ENCODE peak calls at places on chromosomes 2 and 18, in nine cellular contexts. D, W, G, R, L, Z, B, S and J are unnamed samples.

GRCh38 chr18:41967680-41968079 is 12.6 kb downstream of the PIK3C3 start:
- DNase-seq in D (no peak), W (no peak), G (no peak), R (no peak), L (no peak), Z (no peak), B (no peak), S (no peak), J (no peak)

GRCh38 chr18:23239350-23239692 is 104.0 kb downstream of the CABLES1 start:
- DNase-seq in D (no peak), W (no peak), G (no peak), R (no peak), L (peak), Z (no peak), B (no peak), S (no peak), J (no peak)

GRCh38 chr2:135607561-135607960 is 76.3 kb downstream of the R3HDM1 start:
- DNase-seq in D (no peak), W (no peak), G (no peak), R (no peak), L (no peak), Z (peak), B (no peak), S (no peak), J (no peak)

GRCh38 chr2:126208266-126208665 is 447.7 kb upstream of the GYPC start:
- DNase-seq in D (no peak), W (no peak), G (no peak), R (no peak), L (no peak), Z (no peak), B (no peak), S (no peak), J (no peak)

GRCh38 chr2:46984034-46984433 is 68.4 kb upstream of the MCFD2 start:
- DNase-seq in D (no peak), W (no peak), G (no peak), R (no peak), L (peak), Z (no peak), B (peak), S (no peak), J (no peak)

GRCh38 chr2:30421551-30422436 is 25.3 kb upstream of the LCLAT1 start:
- DNase-seq in D (peak), W (no peak), G (peak), R (no peak), L (no peak), Z (peak), B (peak), S (peak), J (peak)

GRCh38 chr18:60668583-60668982 is 296.0 kb upstream of the MC4R start:
- DNase-seq in D (peak), W (peak), G (no peak), R (no peak), L (no peak), Z (no peak), B (no peak), S (no peak), J (no peak)

GRCh38 chr2:176122633-176123482 is at the start of gene HOXD9:
- DNase-seq in D (no peak), W (no peak), G (peak), R (no peak), L (no peak), Z (peak), B (no peak), S (no peak), J (peak)

GRCh38 chr18:27378396-27379094 is 193.4 kb upstream of the CHST9 start:
- DNase-seq in D (no peak), W (peak), G (no peak), R (no peak), L (no peak), Z (peak), B (no peak), S (peak), J (no peak)

GRCh38 chr2:9378433-9379371 is 44.6 kb downstream of the ITGB1BP1 start:
- DNase-seq in D (no peak), W (peak), G (no peak), R (no peak), L (no peak), Z (peak), B (no peak), S (peak), J (no peak)

GRCh38 chr2:149365826-149366583 is 35.6 kb downstream of the LYPD6 start:
- DNase-seq in D (no peak), W (peak), G (peak), R (peak), L (no peak), Z (peak), B (no peak), S (peak), J (no peak)

GRCh38 chr18:22422909-22423548 is 5.3 kb upstream of the CTAGE1 start:
- DNase-seq in D (no peak), W (peak), G (no peak), R (no peak), L (no peak), Z (peak), B (no peak), S (no peak), J (no peak)

DNA sequence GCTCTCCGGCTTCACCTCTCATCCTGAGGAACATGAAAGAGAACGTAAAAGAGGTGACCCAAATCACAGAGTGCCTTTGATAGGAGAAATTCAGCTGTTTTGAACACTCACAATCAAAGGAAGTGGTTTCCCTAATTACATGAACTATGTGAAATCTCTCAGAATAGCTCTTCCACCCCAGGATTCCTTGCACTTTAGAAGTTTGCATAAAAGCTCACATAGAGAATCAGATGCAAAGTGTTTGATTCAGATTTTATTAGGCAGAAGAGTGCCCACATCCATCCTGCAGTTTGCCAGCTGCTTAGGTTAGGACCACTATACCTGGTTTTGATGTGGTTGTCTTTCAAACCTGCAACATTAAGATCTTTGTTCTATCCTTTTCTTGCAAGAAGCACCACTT is 61.0 kb downstream of the MAP3K20 start:
- DNase-seq in D (no peak), W (no peak), G (no peak), R (no peak), L (no peak), Z (no peak), B (no peak), S (no peak), J (no peak)
- TF ChIP-seq EZH2phosphoT487 in D (no peak), W (no peak), G (no peak), R (no peak), L (no peak), Z (no peak), B (no peak), S (no peak), J (no peak)

GRCh38 chr2:239937866-239938640 is 87.1 kb downstream of the NDUFA10 start:
- DNase-seq in D (no peak), W (no peak), G (no peak), R (no peak), L (no peak), Z (no peak), B (no peak), S (no peak), J (no peak)

GRCh38 chr2:239935789-239936758 is 89.1 kb downstream of the NDUFA10 start:
- DNase-seq in D (no peak), W (no peak), G (no peak), R (no peak), L (no peak), Z (no peak), B (no peak), S (no peak), J (no peak)

GRCh38 chr2:239932881-239933735 is 92.0 kb downstream of the NDUFA10 start:
- DNase-seq in D (no peak), W (no peak), G (no peak), R (no peak), L (no peak), Z (no peak), B (no peak), S (no peak), J (no peak)

GRCh38 chr2:239936838-239937581 is 88.1 kb downstream of the NDUFA10 start:
- DNase-seq in D (no peak), W (no peak), G (no peak), R (no peak), L (no peak), Z (no peak), B (no peak), S (no peak), J (no peak)

DNA sequence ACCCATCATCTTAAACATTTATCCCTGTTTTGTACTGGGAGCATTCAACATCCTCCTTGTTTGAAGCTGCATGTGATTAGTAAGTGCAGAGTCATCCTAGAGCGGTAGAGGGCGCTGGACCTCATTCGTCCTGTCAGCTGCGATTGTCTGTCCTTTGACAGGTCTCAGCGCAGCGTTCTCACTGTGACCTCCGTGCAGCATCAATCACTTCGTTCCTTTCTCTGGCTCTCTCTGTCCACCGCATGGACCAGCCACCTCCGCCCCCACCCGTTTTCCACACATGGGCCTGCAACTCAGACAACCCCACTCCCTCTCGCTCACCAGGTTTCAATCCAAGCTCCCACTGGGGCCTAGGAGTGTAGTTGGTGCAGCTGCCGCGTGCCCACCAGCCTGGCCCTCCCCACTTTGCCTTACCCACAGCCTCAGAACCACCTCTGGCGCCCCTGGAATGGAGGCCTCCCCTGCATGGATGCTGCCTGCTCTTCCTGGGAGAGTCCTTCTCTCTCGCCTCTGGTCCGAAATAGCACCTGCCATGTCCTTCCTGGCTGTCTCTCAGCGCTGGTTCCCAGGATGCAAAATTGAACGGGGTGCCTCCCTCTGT is 90.5 kb downstream of the NDUFA10 start:
- DNase-seq in D (peak), W (peak), G (peak), R (peak), L (peak), Z (peak), B (no peak), S (peak), J (peak)
- TF ChIP-seq EZH2phosphoT487 in D (no peak), W (no peak), G (no peak), R (no peak), L (no peak), Z (no peak), B (no peak), S (no peak), J (no peak)

GRCh38 chr18:51195086-51195601 is 2.3 kb downstream of the MEX3C start:
- DNase-seq in D (no peak), W (no peak), G (no peak), R (no peak), L (peak), Z (peak), B (no peak), S (no peak), J (peak)

GRCh38 chr18:51195602-51196115 is 1.8 kb downstream of the MEX3C start:
- DNase-seq in D (peak), W (peak), G (peak), R (peak), L (no peak), Z (peak), B (peak), S (peak), J (peak)

GRCh38 chr18:51196116-51196810 is 1.2 kb downstream of the MEX3C start:
- DNase-seq in D (no peak), W (no peak), G (no peak), R (no peak), L (peak), Z (peak), B (peak), S (peak), J (peak)

GRCh38 chr18:51197661-51198424 is at the start of gene MEX3C:
- DNase-seq in D (peak), W (peak), G (peak), R (peak), L (peak), Z (peak), B (peak), S (peak), J (peak)

DNA sequence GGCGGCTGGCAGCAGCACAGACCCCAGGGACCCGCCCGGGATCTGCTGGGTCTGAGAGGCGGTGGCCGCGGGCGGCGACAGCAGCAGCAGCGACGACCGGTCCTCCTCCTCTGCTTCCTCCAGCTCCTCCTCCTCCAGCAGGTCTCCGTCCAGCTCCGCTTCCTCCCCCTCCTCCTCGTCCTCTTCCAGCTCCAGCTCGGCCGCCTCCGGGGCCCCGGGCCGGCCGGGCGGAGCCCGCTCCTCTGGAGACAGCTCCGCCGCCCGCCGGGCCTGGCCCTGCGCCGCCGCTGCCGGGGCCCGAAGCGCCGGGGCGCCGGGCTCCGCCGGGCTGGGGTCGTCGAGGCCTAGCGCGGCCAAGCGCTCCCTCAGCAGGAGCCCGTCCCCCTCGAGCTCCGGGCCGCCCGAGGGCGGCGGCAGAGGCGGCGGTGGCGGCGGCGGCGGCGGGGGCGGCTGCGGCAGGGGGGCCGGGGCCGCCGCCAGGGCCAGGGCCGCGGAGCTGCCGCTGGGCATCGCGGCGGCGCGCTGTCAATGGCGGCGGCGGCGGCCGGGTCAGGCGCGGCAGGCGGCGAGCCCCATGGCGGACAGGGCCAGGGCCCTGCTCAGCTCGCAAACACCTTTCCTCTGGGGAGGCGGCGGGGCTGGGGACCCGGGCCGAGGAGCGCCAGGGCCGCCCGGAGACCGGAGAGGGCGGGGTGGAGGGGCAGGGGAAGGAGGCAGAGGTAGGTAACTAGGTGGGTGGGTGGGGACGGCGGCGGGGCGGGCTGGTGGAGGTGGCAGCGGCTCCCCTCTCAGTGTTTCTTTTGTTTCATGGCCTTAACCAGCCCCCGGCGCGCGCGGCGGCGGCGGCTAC is 445 bp downstream of the MEX3C start:
- DNase-seq in D (peak), W (no peak), G (peak), R (no peak), L (peak), Z (peak), B (peak), S (peak), J (peak)
- TF ChIP-seq EZH2phosphoT487 in D (no peak), W (no peak), G (no peak), R (no peak), L (no peak), Z (no peak), B (no peak), S (no peak), J (no peak)

GRCh38 chr18:43882358-43882757 is 605.1 kb upstream of the SYT4 start:
- DNase-seq in D (no peak), W (no peak), G (no peak), R (no peak), L (no peak), Z (no peak), B (no peak), S (no peak), J (no peak)
- TF ChIP-seq EZH2phosphoT487 in D (no peak), W (no peak), G (no peak), R (no peak), L (no peak), Z (no peak), B (no peak), S (no peak), J (no peak)

GRCh38 chr2:105801961-105802360 is 57.2 kb downstream of the NCK2 start:
- DNase-seq in D (no peak), W (no peak), G (no peak), R (no peak), L (no peak), Z (no peak), B (no peak), S (no peak), J (no peak)

GRCh38 chr2:105803773-105804172 is 59.1 kb downstream of the NCK2 start:
- DNase-seq in D (no peak), W (no peak), G (no peak), R (no peak), L (no peak), Z (no peak), B (no peak), S (no peak), J (no peak)

GRCh38 chr2:105803337-105803736 is 58.6 kb downstream of the NCK2 start:
- DNase-seq in D (no peak), W (no peak), G (no peak), R (no peak), L (no peak), Z (no peak), B (no peak), S (no peak), J (no peak)

GRCh38 chr2:105800953-105801635 is 56.4 kb downstream of the NCK2 start:
- DNase-seq in D (no peak), W (no peak), G (no peak), R (no peak), L (peak), Z (no peak), B (no peak), S (no peak), J (no peak)

GRCh38 chr2:105802587-105802986 is 57.9 kb downstream of the NCK2 start:
- DNase-seq in D (no peak), W (no peak), G (no peak), R (no peak), L (peak), Z (no peak), B (peak), S (no peak), J (no peak)
- TF ChIP-seq EZH2phosphoT487 in D (no peak), W (no peak), G (no peak), R (no peak), L (no peak), Z (no peak), B (no peak), S (no peak), J (no peak)

GRCh38 chr2:215465246-215465645 is 29.4 kb upstream of the FN1 start:
- DNase-seq in D (no peak), W (peak), G (no peak), R (no peak), L (no peak), Z (no peak), B (no peak), S (no peak), J (no peak)
- TF ChIP-seq EZH2phosphoT487 in D (no peak), W (no peak), G (no peak), R (no peak), L (no peak), Z (no peak), B (no peak), S (no peak), J (no peak)

GRCh38 chr2:168156661-168157060 is 90.7 kb downstream of the STK39 start:
- DNase-seq in D (no peak), W (peak), G (peak), R (no peak), L (no peak), Z (peak), B (no peak), S (peak), J (no peak)
- TF ChIP-seq EZH2phosphoT487 in D (no peak), W (no peak), G (no peak), R (no peak), L (no peak), Z (no peak), B (no peak), S (no peak), J (no peak)

GRCh38 chr2:181643158-181643557 is 13.7 kb downstream of the CERKL start:
- DNase-seq in D (no peak), W (no peak), G (no peak), R (no peak), L (no peak), Z (no peak), B (no peak), S (peak), J (no peak)

GRCh38 chr2:181642071-181642470 is 14.8 kb downstream of the CERKL start:
- DNase-seq in D (no peak), W (peak), G (no peak), R (no peak), L (no peak), Z (no peak), B (no peak), S (no peak), J (no peak)

DNA sequence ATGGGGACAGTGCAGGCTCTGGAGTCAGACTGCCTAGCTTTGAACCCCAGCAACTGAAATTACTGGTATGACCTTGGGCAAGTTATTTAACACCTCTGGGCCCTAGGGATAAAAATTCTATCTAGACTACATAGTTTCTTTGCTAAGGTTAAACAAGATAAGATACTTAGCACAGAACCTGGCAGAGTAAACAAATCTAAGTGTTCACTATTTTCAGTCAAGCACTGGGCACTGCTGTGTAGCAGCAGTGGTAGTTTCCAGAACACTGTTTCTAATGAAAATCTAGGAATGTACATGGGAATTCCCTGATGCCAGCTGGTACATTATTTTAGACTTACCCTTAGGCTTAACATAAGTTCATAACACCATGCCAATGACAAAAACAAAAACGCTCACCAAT is 17.2 kb downstream of the CERKL start:
- DNase-seq in D (no peak), W (no peak), G (no peak), R (no peak), L (no peak), Z (no peak), B (no peak), S (no peak), J (no peak)
- TF ChIP-seq EZH2phosphoT487 in D (no peak), W (no peak), G (no peak), R (no peak), L (no peak), Z (no peak), B (no peak), S (no peak), J (no peak)

DNA sequence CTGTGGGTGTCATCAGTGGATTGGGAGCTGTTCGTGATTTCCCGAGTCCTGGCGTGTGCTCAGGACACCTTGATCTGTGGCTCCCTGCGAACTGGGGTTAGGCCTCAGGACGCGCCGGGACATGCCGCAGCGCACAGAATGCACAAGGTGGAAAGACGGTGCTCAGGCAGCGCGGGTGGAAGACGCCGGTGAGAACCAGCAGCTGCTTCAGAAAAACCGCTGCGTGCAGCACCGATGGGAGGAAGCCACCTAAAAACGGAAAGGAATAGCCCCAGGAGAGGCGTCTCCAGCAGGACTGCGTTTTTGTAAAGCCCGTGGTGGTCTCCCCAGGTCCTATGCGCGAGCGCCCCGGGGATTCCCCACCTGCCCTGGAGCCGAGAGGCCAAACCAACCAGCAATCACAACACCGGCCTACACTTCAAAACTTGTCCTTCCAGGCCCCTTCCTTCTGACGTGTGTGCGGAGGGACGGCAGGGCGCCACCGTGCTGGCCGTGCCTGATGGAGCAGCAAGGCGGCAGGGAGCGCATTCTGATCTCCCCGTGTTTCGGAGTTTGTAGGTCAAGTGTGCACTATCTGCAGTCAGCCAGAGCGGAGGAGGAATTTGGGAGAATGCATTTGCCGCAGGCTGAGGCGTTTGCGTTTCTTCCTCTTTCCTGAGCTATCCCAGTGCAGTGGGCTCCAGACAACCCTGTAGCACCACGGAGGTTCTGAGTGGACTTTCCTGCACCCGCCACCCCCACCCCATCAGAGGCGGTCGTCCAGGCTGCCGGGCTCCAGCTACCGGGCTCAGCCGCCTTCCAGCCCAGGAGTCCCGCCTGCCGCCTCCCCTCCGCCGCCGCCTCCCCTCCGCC is 32.2 kb downstream of the RTP5 start:
- DNase-seq in D (peak), W (no peak), G (no peak), R (no peak), L (no peak), Z (peak), B (no peak), S (peak), J (peak)
- TF ChIP-seq EZH2phosphoT487 in D (no peak), W (no peak), G (no peak), R (no peak), L (no peak), Z (no peak), B (no peak), S (no peak), J (no peak)